ENCODE peak calls at places on chromosomes 11 and 22, in four cellular contexts. H is type B pancreatic cell, M is thoracic aorta, J is IMR-90. I is an unnamed sample.

GRCh38 chr11:46322759-46323158 is 24.5 kb upstream of the DGKZ start:
- DNase-seq in M (no peak), H (no peak), J (peak; percentile 35), I (no peak)

GRCh38 chr11:40170076-40170475 is 1289.4 kb downstream of the LRRC4C start:
- DNase-seq in J (no peak), M (no peak), H (no peak), I (peak; percentile 48)

GRCh38 chr11:92770419-92770818 is 199.0 kb upstream of the MTNR1B start:
- DNase-seq in J (no peak), H (no peak), M (no peak), I (no peak)

GRCh38 chr11:122664188-122664587 is 8.7 kb downstream of the UBASH3B start:
- DNase-seq in M (no peak), J (peak; percentile 57), H (no peak), I (no peak)

GRCh38 chr11:17535488-17535887 is 8.7 kb downstream of the USH1C start:
- DNase-seq in J (no peak), M (no peak), H (no peak), I (no peak)

GRCh38 chr11:6300325-6300724 is 20.0 kb downstream of the CAVIN3 start:
- DNase-seq in M (no peak), J (peak; percentile 16), H (no peak), I (no peak)

GRCh38 chr11:69915501-69916250 is 96.5 kb upstream of the FGF3 start:
- DNase-seq in J (peak; percentile 76), M (peak; percentile 75), H (peak; percentile 86), I (peak; percentile 70)

GRCh38 chr11:126385991-126386728 is 30.7 kb downstream of the ST3GAL4 start:
- DNase-seq in H (no peak), J (no peak), M (no peak), I (no peak)

GRCh38 chr11:116420770-116421528 is 351.8 kb downstream of the BUD13 start:
- DNase-seq in H (no peak), M (no peak), J (no peak), I (peak; percentile 35)

GRCh38 chr11:77602385-77603105 is 12.8 kb downstream of the AQP11 start:
- DNase-seq in M (no peak), H (no peak), J (peak; percentile 90), I (peak; percentile 74)

GRCh38 chr11:10893713-10894112 is 35.9 kb upstream of the ZBED5 start:
- DNase-seq in J (peak; percentile 89), H (no peak), M (no peak), I (peak; percentile 24)

GRCh38 chr11:77073328-77074001 is 6.7 kb downstream of the CAPN5 start:
- DNase-seq in M (peak; percentile 81), J (peak; percentile 94), H (peak; percentile 59), I (peak; percentile 76)

GRCh38 chr22:26377170-26377825 is 51.8 kb upstream of the ASPHD2 start:
- DNase-seq in J (no peak), H (no peak), M (no peak), I (no peak)

GRCh38 chr22:39220450-39220849 is 24.3 kb downstream of the PDGFB start:
- DNase-seq in M (no peak), J (no peak), H (no peak), I (no peak)

GRCh38 chr11:109697140-109697843 is 275.3 kb downstream of the C11orf87 start:
- DNase-seq in J (peak; percentile 50), H (no peak), M (no peak), I (peak; percentile 69)
- TF ChIP-seq CTCF in J (peak; percentile 72), H (peak; percentile 80), M (no peak), I (peak; percentile 60)

GRCh38 chr11:3111919-3112690 is 53.0 kb downstream of the OSBPL5 start:
- DNase-seq in H (no peak), M (no peak), J (peak; percentile 38), I (peak; percentile 57)
- TF ChIP-seq CTCF in H (no peak), M (no peak), J (no peak), I (no peak)

GRCh38 chr22:37708580-37709444 is 12.0 kb downstream of the TRIOBP start:
- DNase-seq in M (no peak), H (no peak), J (no peak), I (no peak)

GRCh38 chr22:37710675-37711074 is 13.8 kb downstream of the TRIOBP start:
- DNase-seq in M (no peak), H (no peak), J (no peak), I (no peak)

GRCh38 chr22:37711490-37711889 is 14.6 kb downstream of the TRIOBP start:
- DNase-seq in M (no peak), J (no peak), H (no peak), I (no peak)

GRCh38 chr22:37705205-37705604 is 8.4 kb downstream of the TRIOBP start:
- DNase-seq in J (no peak), H (no peak), M (no peak), I (no peak)

DNA sequence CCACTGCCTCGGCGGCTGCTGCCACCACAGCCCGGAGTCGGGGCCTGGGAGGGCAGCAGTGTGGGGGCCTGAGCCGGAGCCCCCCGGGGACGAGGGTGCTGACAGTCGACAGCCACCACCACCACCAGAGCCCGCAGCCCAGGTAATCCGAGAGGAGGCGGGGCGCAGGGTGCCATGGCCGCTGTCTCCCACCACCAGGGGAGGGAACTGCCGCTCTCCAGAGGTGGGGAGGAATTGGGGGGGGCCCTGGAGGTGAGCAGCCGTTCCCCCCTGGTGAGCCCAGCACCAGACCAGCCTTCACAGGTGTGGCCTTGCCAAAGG is 12.6 kb downstream of the TRIOBP start:
- DNase-seq in H (no peak), J (no peak), M (no peak), I (no peak)
- TF ChIP-seq CTCF in H (no peak), J (no peak), M (no peak), I (no peak)

GRCh38 chr11:13152264-13152663 is 125.3 kb upstream of the BMAL1 start:
- DNase-seq in M (no peak), J (no peak), H (no peak), I (no peak)

GRCh38 chr11:13150487-13150886 is 127.1 kb upstream of the BMAL1 start:
- DNase-seq in H (no peak), M (no peak), J (no peak), I (no peak)

GRCh38 chr11:13149991-13150390 is 127.6 kb upstream of the BMAL1 start:
- DNase-seq in M (no peak), J (no peak), H (no peak), I (no peak)

GRCh38 chr11:13152736-13153541 is 124.7 kb upstream of the BMAL1 start:
- DNase-seq in M (no peak), H (no peak), J (peak; percentile 42), I (peak; percentile 60)
- TF ChIP-seq CTCF in M (no peak), H (peak; percentile 72), J (peak; percentile 81), I (peak; percentile 55)

DNA sequence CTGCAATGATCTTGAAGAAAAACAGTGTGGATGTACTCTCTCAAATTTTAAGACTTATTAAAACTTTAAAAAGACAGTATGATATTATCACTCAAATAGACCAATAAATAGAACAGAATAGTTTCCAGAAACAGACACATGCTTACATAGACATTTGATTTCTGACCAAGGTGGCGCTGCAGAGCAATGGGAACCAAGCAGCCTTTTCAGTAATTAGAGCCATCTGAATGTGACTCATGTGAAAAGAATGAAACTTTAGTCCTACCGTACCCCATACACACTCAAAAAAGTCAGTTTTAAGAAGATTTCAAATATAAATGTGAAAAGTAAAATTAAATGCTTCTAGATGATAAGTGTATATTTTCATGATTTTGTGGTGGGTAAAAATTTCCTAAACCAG is 74.2 kb upstream of the MS4A8 start:
- DNase-seq in H (no peak), M (no peak), J (peak; percentile 23), I (peak; percentile 72)
- TF ChIP-seq CTCF in H (peak; percentile 50), M (no peak), J (peak; percentile 34), I (peak; percentile 15)

GRCh38 chr22:35735622-35736021 is 17.9 kb downstream of the APOL5 start:
- DNase-seq in J (no peak), H (no peak), M (no peak), I (no peak)

GRCh38 chr22:35733036-35733435 is 15.4 kb downstream of the APOL5 start:
- DNase-seq in H (no peak), J (no peak), M (no peak), I (no peak)

GRCh38 chr22:35734517-35734827 is 16.8 kb downstream of the APOL5 start:
- DNase-seq in H (peak; percentile 47), M (no peak), J (no peak), I (no peak)

GRCh38 chr22:35732116-35732515 is 14.4 kb downstream of the APOL5 start:
- DNase-seq in H (no peak), M (no peak), J (no peak), I (no peak)

GRCh38 chr22:35733742-35734516 is 16.3 kb downstream of the APOL5 start:
- DNase-seq in J (no peak), H (no peak), M (no peak), I (no peak)
- TF ChIP-seq CTCF in J (no peak), H (no peak), M (no peak), I (no peak)